ENCODE peak calls at places on chromosome 22, in seven cellular contexts. J is trophoblast cell, G is fibroblast of pulmonary artery, X is 8988T, E is GM13977, H is heart left ventricle, O is activated T-cell treated with anti-CD3 and anti-CD28 coated beads for 48 hours. M is an unnamed sample.
A peak's percentile ranks its signal among the peaks of the same experiment; 100 is the strongest.

GRCh38 chr22:39251762-39252460 is 7.1 kb upstream of the PDGFB start:
- DNase-seq in J (no peak), G (no peak), X (no peak), E (no peak), H (no peak), O (no peak), M (no peak)

GRCh38 chr22:46578824-46579561 is 41.2 kb upstream of the GRAMD4 start:
- DNase-seq in J (peak; percentile 75), G (peak; percentile 37), X (no peak), E (no peak), H (peak; percentile 88), O (no peak), M (no peak)

GRCh38 chr22:40533712-40534378 is 102.7 kb downstream of the MRTFA start:
- DNase-seq in J (no peak), G (peak; percentile 74), X (no peak), E (peak; percentile 82), H (no peak), O (peak; percentile 25), M (no peak)

GRCh38 chr22:44218071-44218470 is 37.3 kb downstream of the PARVG start:
- DNase-seq in J (no peak), G (no peak), X (no peak), E (peak; percentile 5), H (no peak), O (no peak), M (no peak)

GRCh38 chr22:41092847-41093371 is 517 bp downstream of the EP300 start:
- DNase-seq in J (peak; percentile 33), G (peak; percentile 41), X (no peak), E (peak; percentile 39), H (peak; percentile 53), O (no peak), M (no peak)

GRCh38 chr22:43185860-43186261 is 1.1 kb downstream of the TTLL12 start:
- DNase-seq in J (no peak), G (peak; percentile 39), X (no peak), E (no peak), H (peak; percentile 75), O (no peak), M (no peak)

GRCh38 chr22:43830931-43831560 is 18.9 kb upstream of the EFCAB6 start:
- DNase-seq in J (no peak), G (no peak), X (no peak), E (no peak), H (no peak), O (no peak), M (no peak)

GRCh38 chr22:45353816-45354215 is 44.1 kb downstream of the FAM118A start:
- DNase-seq in J (no peak), G (no peak), X (no peak), E (no peak), H (no peak), O (no peak), M (no peak)

M was measured in epithelial cell of proximal tubule.